ENCODE peak calls at places on chromosomes 6 and 20, in nine cellular contexts. One of them, this sample, is unnamed.
A peak's percentile ranks its signal among the peaks of the same experiment; 100 is the strongest.

GRCh38 chr6:79872986-79873385 is 74.4 kb downstream of the ELOVL4 start:
- DNase-seq in HepG2: no peak
- DNase-seq in Panc1: no peak
- DNase-seq in H1: no peak
- DNase-seq in K562: no peak
- DNase-seq in breast epithelium: no peak
- DNase-seq in GM23338: no peak
- DNase-seq in HCT116: no peak
- DNase-seq in prostate gland: no peak
- DNase-seq in this sample: no peak

GRCh38 chr20:11582073-11582472 is 335.6 kb upstream of the BTBD3 start:
- DNase-seq in Panc1: no peak
- DNase-seq in prostate gland: no peak
- DNase-seq in K562: no peak
- DNase-seq in breast epithelium: no peak
- DNase-seq in GM23338: no peak
- DNase-seq in H1: no peak
- DNase-seq in HCT116: no peak
- DNase-seq in HepG2: no peak
- DNase-seq in this sample: no peak

GRCh38 chr20:7696311-7696710 is 243.9 kb downstream of the HAO1 start:
- DNase-seq in K562: no peak
- DNase-seq in GM23338: no peak
- DNase-seq in H1: no peak
- DNase-seq in HCT116: no peak
- DNase-seq in breast epithelium: no peak
- DNase-seq in Panc1: no peak
- DNase-seq in HepG2: no peak
- DNase-seq in prostate gland: no peak
- DNase-seq in this sample: no peak

GRCh38 chr6:133132583-133132982 is 108.6 kb upstream of the EYA4 start:
- DNase-seq in H1: no peak
- DNase-seq in breast epithelium: no peak
- DNase-seq in HCT116: no peak
- DNase-seq in Panc1: no peak
- DNase-seq in GM23338: peak; percentile 45
- DNase-seq in HepG2: no peak
- DNase-seq in K562: no peak
- DNase-seq in prostate gland: no peak
- DNase-seq in this sample: no peak

GRCh38 chr6:234706-235372 is 57.4 kb upstream of the DUSP22 start:
- DNase-seq in HCT116: no peak
- DNase-seq in breast epithelium: no peak
- DNase-seq in HepG2: no peak
- DNase-seq in prostate gland: no peak
- DNase-seq in GM23338: no peak
- DNase-seq in H1: no peak
- DNase-seq in K562: no peak
- DNase-seq in Panc1: no peak
- DNase-seq in this sample: no peak

GRCh38 chr6:170210651-170211403 is 80.1 kb downstream of the DLL1 start:
- DNase-seq in H1: peak; percentile 39
- DNase-seq in K562: no peak
- DNase-seq in HCT116: no peak
- DNase-seq in Panc1: no peak
- DNase-seq in breast epithelium: peak; percentile 49
- DNase-seq in GM23338: no peak
- DNase-seq in HepG2: no peak
- DNase-seq in prostate gland: no peak
- DNase-seq in this sample: no peak

GRCh38 chr6:39424831-39425230 is 102.3 kb upstream of the KCNK16 start:
- DNase-seq in H1: no peak
- DNase-seq in HCT116: no peak
- DNase-seq in breast epithelium: no peak
- DNase-seq in HepG2: no peak
- DNase-seq in Panc1: no peak
- DNase-seq in GM23338: no peak
- DNase-seq in K562: no peak
- DNase-seq in prostate gland: no peak
- DNase-seq in this sample: no peak

GRCh38 chr6:33419580-33420492 is at the start of gene SYNGAP1:
- DNase-seq in K562: peak; percentile 73
- DNase-seq in H1: peak; percentile 76
- DNase-seq in breast epithelium: no peak
- DNase-seq in prostate gland: no peak
- DNase-seq in Panc1: no peak
- DNase-seq in HepG2: no peak
- DNase-seq in GM23338: peak; percentile 76
- DNase-seq in HCT116: no peak
- DNase-seq in this sample: no peak

GRCh38 chr6:139568956-139569538 is 194.6 kb upstream of the CITED2 start:
- DNase-seq in HepG2: no peak
- DNase-seq in prostate gland: no peak
- DNase-seq in HCT116: no peak
- DNase-seq in breast epithelium: no peak
- DNase-seq in K562: no peak
- DNase-seq in GM23338: no peak
- DNase-seq in H1: no peak
- DNase-seq in Panc1: peak; percentile 27
- DNase-seq in this sample: no peak

GRCh38 chr6:24402697-24403500 is at the start of gene MRS2:
- DNase-seq in H1: peak; percentile 78
- DNase-seq in Panc1: no peak
- DNase-seq in HepG2: peak; percentile 85
- DNase-seq in prostate gland: peak; percentile 90
- DNase-seq in GM23338: peak; percentile 69
- DNase-seq in breast epithelium: peak; percentile 88
- DNase-seq in HCT116: peak; percentile 92
- DNase-seq in K562: peak; percentile 95
- DNase-seq in this sample: no peak

GRCh38 chr6:4788953-4789584 is 12.9 kb downstream of the CDYL start:
- DNase-seq in HCT116: no peak
- DNase-seq in K562: no peak
- DNase-seq in HepG2: no peak
- DNase-seq in breast epithelium: no peak
- DNase-seq in GM23338: peak; percentile 74
- DNase-seq in prostate gland: no peak
- DNase-seq in Panc1: no peak
- DNase-seq in H1: peak; percentile 57
- DNase-seq in this sample: no peak

GRCh38 chr20:22456109-22456508 is 128.3 kb downstream of the FOXA2 start:
- DNase-seq in prostate gland: no peak
- DNase-seq in HepG2: no peak
- DNase-seq in H1: no peak
- DNase-seq in K562: no peak
- DNase-seq in HCT116: no peak
- DNase-seq in GM23338: peak; percentile 88
- DNase-seq in Panc1: no peak
- DNase-seq in breast epithelium: no peak
- DNase-seq in this sample: no peak

GRCh38 chr6:20319520-20320357 is 81.9 kb upstream of the E2F3 start:
- DNase-seq in K562: no peak
- DNase-seq in breast epithelium: no peak
- DNase-seq in GM23338: no peak
- DNase-seq in H1: no peak
- DNase-seq in HepG2: no peak
- DNase-seq in HCT116: no peak
- DNase-seq in prostate gland: no peak
- DNase-seq in Panc1: no peak
- DNase-seq in this sample: no peak

GRCh38 chr6:20873425-20874190 is 339.4 kb downstream of the CDKAL1 start:
- DNase-seq in prostate gland: no peak
- DNase-seq in breast epithelium: no peak
- DNase-seq in HepG2: no peak
- DNase-seq in H1: no peak
- DNase-seq in HCT116: no peak
- DNase-seq in GM23338: peak; percentile 62
- DNase-seq in K562: no peak
- DNase-seq in Panc1: no peak
- DNase-seq in this sample: no peak

GRCh38 chr6:136403166-136403980 is 113.7 kb upstream of the BCLAF1 start:
- DNase-seq in GM23338: no peak
- DNase-seq in prostate gland: no peak
- DNase-seq in Panc1: peak; percentile 86
- DNase-seq in K562: peak; percentile 91
- DNase-seq in H1: no peak
- DNase-seq in breast epithelium: peak; percentile 57
- DNase-seq in HCT116: peak; percentile 76
- DNase-seq in HepG2: no peak
- DNase-seq in this sample: no peak

GRCh38 chr6:63567966-63568365 is 4.3 kb upstream of the LOC128125822 start:
- DNase-seq in GM23338: no peak
- DNase-seq in H1: no peak
- DNase-seq in breast epithelium: no peak
- DNase-seq in HCT116: no peak
- DNase-seq in K562: no peak
- DNase-seq in HepG2: no peak
- DNase-seq in Panc1: no peak
- DNase-seq in prostate gland: no peak
- DNase-seq in this sample: no peak

GRCh38 chr6:125253881-125254280 is 47.9 kb downstream of the HDDC2 start:
- DNase-seq in K562: no peak
- DNase-seq in GM23338: no peak
- DNase-seq in H1: no peak
- DNase-seq in breast epithelium: no peak
- DNase-seq in Panc1: no peak
- DNase-seq in HepG2: no peak
- DNase-seq in prostate gland: no peak
- DNase-seq in HCT116: no peak
- DNase-seq in this sample: no peak

DNA sequence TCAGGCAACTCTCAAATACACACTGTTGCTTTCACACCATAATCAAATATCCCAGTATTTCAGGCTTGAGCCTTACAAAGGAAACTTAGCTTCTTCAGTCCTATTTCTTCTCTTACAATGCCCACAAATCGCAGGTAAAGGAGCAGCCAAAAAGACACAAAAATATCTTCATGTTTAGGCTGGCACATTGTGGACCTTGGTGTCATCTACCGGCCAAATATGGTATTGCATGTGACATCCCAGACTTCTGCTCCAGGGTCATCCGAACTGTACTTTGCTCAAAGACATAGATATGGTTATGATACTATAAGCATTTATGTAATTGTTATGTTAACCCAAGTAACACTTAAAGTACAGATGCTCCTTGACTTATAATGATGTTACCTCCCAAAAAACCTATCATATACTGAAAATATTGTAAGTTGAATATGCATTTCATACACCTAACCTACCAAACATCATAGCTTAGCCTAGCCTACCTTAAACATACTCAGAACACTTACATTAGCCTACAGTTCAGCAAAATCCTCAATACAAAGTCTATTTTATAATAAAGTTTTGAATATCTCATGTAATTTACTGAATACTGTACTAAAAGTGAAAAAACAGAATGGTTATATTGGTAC is 4.6 kb downstream of the OR2H2 start:
- DNase-seq in prostate gland: peak; percentile 40
- DNase-seq in HepG2: peak; percentile 40
- DNase-seq in Panc1: peak; percentile 67
- DNase-seq in breast epithelium: peak; percentile 37
- DNase-seq in K562: peak; percentile 74
- DNase-seq in GM23338: peak; percentile 78
- DNase-seq in H1: peak; percentile 75
- DNase-seq in HCT116: peak; percentile 33
- DNase-seq in this sample: peak; percentile 18
- TF ChIP-seq POLR2AphosphoS5 in prostate gland: no peak
- TF ChIP-seq POLR2AphosphoS5 in HepG2: no peak
- TF ChIP-seq POLR2AphosphoS5 in Panc1: no peak
- TF ChIP-seq POLR2AphosphoS5 in breast epithelium: no peak
- TF ChIP-seq POLR2AphosphoS5 in K562: no peak
- TF ChIP-seq POLR2AphosphoS5 in GM23338: no peak
- TF ChIP-seq POLR2AphosphoS5 in H1: no peak
- TF ChIP-seq POLR2AphosphoS5 in HCT116: no peak
- TF ChIP-seq POLR2AphosphoS5 in this sample: no peak

GRCh38 chr20:56433221-56433879 is 21.3 kb downstream of the CASS4 start:
- DNase-seq in H1: no peak
- DNase-seq in GM23338: no peak
- DNase-seq in K562: no peak
- DNase-seq in Panc1: no peak
- DNase-seq in prostate gland: no peak
- DNase-seq in breast epithelium: no peak
- DNase-seq in HepG2: no peak
- DNase-seq in HCT116: no peak
- DNase-seq in this sample: no peak

GRCh38 chr20:56440346-56441007 is 27.9 kb upstream of the RTF2 start:
- DNase-seq in K562: no peak
- DNase-seq in GM23338: no peak
- DNase-seq in breast epithelium: no peak
- DNase-seq in Panc1: no peak
- DNase-seq in HepG2: no peak
- DNase-seq in prostate gland: no peak
- DNase-seq in HCT116: no peak
- DNase-seq in H1: no peak
- DNase-seq in this sample: no peak

GRCh38 chr20:56433880-56434255 is 21.8 kb downstream of the CASS4 start:
- DNase-seq in prostate gland: no peak
- DNase-seq in H1: no peak
- DNase-seq in Panc1: no peak
- DNase-seq in breast epithelium: no peak
- DNase-seq in K562: no peak
- DNase-seq in HCT116: no peak
- DNase-seq in HepG2: no peak
- DNase-seq in GM23338: no peak
- DNase-seq in this sample: no peak

GRCh38 chr20:56439784-56440291 is 27.8 kb downstream of the CASS4 start:
- DNase-seq in breast epithelium: peak; percentile 82
- DNase-seq in K562: no peak
- DNase-seq in prostate gland: no peak
- DNase-seq in GM23338: no peak
- DNase-seq in HCT116: no peak
- DNase-seq in H1: no peak
- DNase-seq in HepG2: no peak
- DNase-seq in Panc1: no peak
- DNase-seq in this sample: no peak

GRCh38 chr20:56437196-56437960 is 25.3 kb downstream of the CASS4 start:
- DNase-seq in breast epithelium: no peak
- DNase-seq in HepG2: no peak
- DNase-seq in GM23338: no peak
- DNase-seq in prostate gland: no peak
- DNase-seq in K562: no peak
- DNase-seq in Panc1: no peak
- DNase-seq in HCT116: no peak
- DNase-seq in H1: no peak
- DNase-seq in this sample: no peak
- H3K27ac ChIP-seq in breast epithelium: no peak overlapping the region
- H3K27ac ChIP-seq in HepG2: no peak overlapping the region
- H3K27ac ChIP-seq in GM23338: no peak overlapping the region
- H3K27ac ChIP-seq in prostate gland: no peak overlapping the region
- H3K27ac ChIP-seq in K562: no peak overlapping the region
- H3K27ac ChIP-seq in Panc1: no peak overlapping the region
- H3K27ac ChIP-seq in HCT116: no peak overlapping the region
- H3K27ac ChIP-seq in H1: no peak overlapping the region
- H3K27ac ChIP-seq in this sample: no peak overlapping the region

GRCh38 chr20:56722042-56722441 is 92.9 kb downstream of the TFAP2C start:
- DNase-seq in HepG2: no peak
- DNase-seq in H1: no peak
- DNase-seq in Panc1: no peak
- DNase-seq in HCT116: no peak
- DNase-seq in prostate gland: peak; percentile 45
- DNase-seq in K562: no peak
- DNase-seq in GM23338: no peak
- DNase-seq in breast epithelium: peak; percentile 82
- DNase-seq in this sample: no peak
- TF ChIP-seq POLR2AphosphoS5 in HepG2: no peak
- TF ChIP-seq POLR2AphosphoS5 in H1: no peak
- TF ChIP-seq POLR2AphosphoS5 in Panc1: no peak
- TF ChIP-seq POLR2AphosphoS5 in HCT116: no peak
- TF ChIP-seq POLR2AphosphoS5 in prostate gland: no peak
- TF ChIP-seq POLR2AphosphoS5 in K562: no peak
- TF ChIP-seq POLR2AphosphoS5 in GM23338: no peak
- TF ChIP-seq POLR2AphosphoS5 in breast epithelium: peak; percentile 22
- TF ChIP-seq POLR2AphosphoS5 in this sample: no peak

GRCh38 chr20:13625241-13625981 is 13.3 kb downstream of the TASP1 start:
- DNase-seq in GM23338: no peak
- DNase-seq in HepG2: no peak
- DNase-seq in H1: no peak
- DNase-seq in Panc1: no peak
- DNase-seq in prostate gland: no peak
- DNase-seq in breast epithelium: no peak
- DNase-seq in HCT116: no peak
- DNase-seq in K562: peak; percentile 20
- DNase-seq in this sample: no peak
- H3K27ac ChIP-seq in GM23338: no peak overlapping the region
- H3K27ac ChIP-seq in HepG2: no peak overlapping the region
- H3K27ac ChIP-seq in H1: no peak overlapping the region
- H3K27ac ChIP-seq in Panc1: no peak overlapping the region
- H3K27ac ChIP-seq in prostate gland: no peak overlapping the region
- H3K27ac ChIP-seq in breast epithelium: no peak overlapping the region
- H3K27ac ChIP-seq in HCT116: no peak overlapping the region
- H3K27ac ChIP-seq in K562: no peak overlapping the region
- H3K27ac ChIP-seq in this sample: no peak overlapping the region